ENCODE peak calls at places on chromosomes 3 and 15, in eight cellular contexts. One of them, this sample, is unnamed.

GRCh38 chr3:46662771-46663551 is 30.5 kb downstream of the ALS2CL start:
- DNase-seq in SK-N-SH: peak; percentile 27
- DNase-seq in tibial nerve: peak; percentile 60
- DNase-seq in bronchial epithelial cell: no peak
- DNase-seq in BJ: peak; percentile 19
- DNase-seq in endodermal cell: peak; percentile 48
- DNase-seq in cardiac fibroblast: peak; percentile 33
- DNase-seq in thoracic aorta: no peak
- DNase-seq in this sample: no peak

GRCh38 chr3:10249833-10250232 is 1.6 kb downstream of the TATDN2 start:
- DNase-seq in SK-N-SH: no peak
- DNase-seq in tibial nerve: no peak
- DNase-seq in bronchial epithelial cell: no peak
- DNase-seq in BJ: no peak
- DNase-seq in endodermal cell: no peak
- DNase-seq in cardiac fibroblast: no peak
- DNase-seq in thoracic aorta: no peak
- DNase-seq in this sample: no peak

GRCh38 chr3:150296123-150296750 is 111.9 kb upstream of the TSC22D2 start:
- DNase-seq in SK-N-SH: no peak
- DNase-seq in tibial nerve: no peak
- DNase-seq in bronchial epithelial cell: no peak
- DNase-seq in BJ: no peak
- DNase-seq in endodermal cell: no peak
- DNase-seq in cardiac fibroblast: no peak
- DNase-seq in thoracic aorta: no peak
- DNase-seq in this sample: no peak

GRCh38 chr3:20145874-20146273 is 40.1 kb downstream of the SGO1 start:
- DNase-seq in SK-N-SH: peak; percentile 17
- DNase-seq in tibial nerve: no peak
- DNase-seq in bronchial epithelial cell: no peak
- DNase-seq in BJ: no peak
- DNase-seq in endodermal cell: no peak
- DNase-seq in cardiac fibroblast: no peak
- DNase-seq in thoracic aorta: no peak
- DNase-seq in this sample: no peak

GRCh38 chr15:63763476-63764123 is 70.1 kb downstream of the HERC1 start:
- DNase-seq in SK-N-SH: no peak
- DNase-seq in tibial nerve: no peak
- DNase-seq in bronchial epithelial cell: peak; percentile 30
- DNase-seq in BJ: no peak
- DNase-seq in endodermal cell: no peak
- DNase-seq in cardiac fibroblast: no peak
- DNase-seq in thoracic aorta: no peak
- DNase-seq in this sample: peak; percentile 0

GRCh38 chr15:51874751-51875644 is 45.5 kb downstream of the TMOD3 start:
- DNase-seq in SK-N-SH: no peak
- DNase-seq in tibial nerve: peak; percentile 58
- DNase-seq in bronchial epithelial cell: peak; percentile 100
- DNase-seq in BJ: peak; percentile 88
- DNase-seq in endodermal cell: no peak
- DNase-seq in cardiac fibroblast: peak; percentile 96
- DNase-seq in thoracic aorta: peak; percentile 22
- DNase-seq in this sample: peak; percentile 98

GRCh38 chr15:63605816-63606215 is 8.6 kb downstream of the FBXL22 start:
- DNase-seq in SK-N-SH: no peak
- DNase-seq in tibial nerve: no peak
- DNase-seq in bronchial epithelial cell: no peak
- DNase-seq in BJ: no peak
- DNase-seq in endodermal cell: no peak
- DNase-seq in cardiac fibroblast: no peak
- DNase-seq in thoracic aorta: no peak
- DNase-seq in this sample: no peak

GRCh38 chr3:126543457-126544090 is 15.2 kb downstream of the C3orf22 start:
- DNase-seq in SK-N-SH: peak; percentile 10
- DNase-seq in tibial nerve: no peak
- DNase-seq in bronchial epithelial cell: no peak
- DNase-seq in BJ: no peak
- DNase-seq in endodermal cell: peak; percentile 22
- DNase-seq in cardiac fibroblast: no peak
- DNase-seq in thoracic aorta: no peak
- DNase-seq in this sample: no peak

GRCh38 chr15:88920186-88920891 is 7.2 kb upstream of the MFGE8 start:
- DNase-seq in SK-N-SH: no peak
- DNase-seq in tibial nerve: no peak
- DNase-seq in bronchial epithelial cell: peak; percentile 76
- DNase-seq in BJ: no peak
- DNase-seq in endodermal cell: no peak
- DNase-seq in cardiac fibroblast: no peak
- DNase-seq in thoracic aorta: no peak
- DNase-seq in this sample: peak; percentile 48

GRCh38 chr15:66405605-66406004 is 18.9 kb downstream of the MAP2K1 start:
- DNase-seq in SK-N-SH: no peak
- DNase-seq in tibial nerve: no peak
- DNase-seq in bronchial epithelial cell: no peak
- DNase-seq in BJ: no peak
- DNase-seq in endodermal cell: no peak
- DNase-seq in cardiac fibroblast: peak; percentile 75
- DNase-seq in thoracic aorta: no peak
- DNase-seq in this sample: peak; percentile 30
- H3K4me3 ChIP-seq in SK-N-SH: no peak overlapping the region
- H3K4me3 ChIP-seq in tibial nerve: no peak overlapping the region
- H3K4me3 ChIP-seq in bronchial epithelial cell: no peak overlapping the region
- H3K4me3 ChIP-seq in BJ: no peak overlapping the region
- H3K4me3 ChIP-seq in endodermal cell: no peak overlapping the region
- H3K4me3 ChIP-seq in cardiac fibroblast: no peak overlapping the region
- H3K4me3 ChIP-seq in thoracic aorta: peak overlapping the region; percentile 20
- H3K4me3 ChIP-seq in this sample: no peak overlapping the region

DNA sequence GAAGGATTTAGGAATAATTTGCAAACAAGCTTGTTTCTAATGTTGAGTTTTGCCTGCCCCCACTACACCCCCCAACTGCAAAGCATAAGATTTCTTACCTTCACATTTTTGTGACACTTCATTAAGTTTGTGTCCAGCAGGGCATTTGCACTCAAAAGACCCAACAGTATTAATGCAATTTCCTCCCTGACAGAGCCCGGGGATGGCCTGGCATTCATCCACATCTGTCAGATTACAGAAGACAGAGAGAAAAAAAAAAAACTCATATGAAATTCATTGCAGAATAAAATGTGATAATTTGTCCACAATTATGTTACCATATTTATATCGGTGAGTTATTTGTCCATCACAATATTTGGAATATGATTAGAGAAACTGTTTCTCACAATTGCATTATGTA is 111.5 kb downstream of the FBN1 start:
- DNase-seq in SK-N-SH: peak; percentile 74
- DNase-seq in tibial nerve: no peak
- DNase-seq in bronchial epithelial cell: no peak
- DNase-seq in BJ: no peak
- DNase-seq in endodermal cell: no peak
- DNase-seq in cardiac fibroblast: peak; percentile 67
- DNase-seq in thoracic aorta: no peak
- DNase-seq in this sample: no peak
- H3K4me3 ChIP-seq in SK-N-SH: no peak overlapping the region
- H3K4me3 ChIP-seq in tibial nerve: no peak overlapping the region
- H3K4me3 ChIP-seq in bronchial epithelial cell: no peak overlapping the region
- H3K4me3 ChIP-seq in BJ: no peak overlapping the region
- H3K4me3 ChIP-seq in endodermal cell: no peak overlapping the region
- H3K4me3 ChIP-seq in cardiac fibroblast: no peak overlapping the region
- H3K4me3 ChIP-seq in thoracic aorta: no peak overlapping the region
- H3K4me3 ChIP-seq in this sample: no peak overlapping the region

GRCh38 chr3:196518999-196519737 is 4.0 kb upstream of the SMCO1 start:
- DNase-seq in SK-N-SH: peak; percentile 43
- DNase-seq in tibial nerve: peak; percentile 72
- DNase-seq in bronchial epithelial cell: peak; percentile 62
- DNase-seq in BJ: no peak
- DNase-seq in endodermal cell: peak; percentile 90
- DNase-seq in cardiac fibroblast: peak; percentile 85
- DNase-seq in thoracic aorta: no peak
- DNase-seq in this sample: no peak

GRCh38 chr3:196514913-196515621 is at the start of gene SMCO1:
- DNase-seq in SK-N-SH: no peak
- DNase-seq in tibial nerve: no peak
- DNase-seq in bronchial epithelial cell: no peak
- DNase-seq in BJ: no peak
- DNase-seq in endodermal cell: no peak
- DNase-seq in cardiac fibroblast: no peak
- DNase-seq in thoracic aorta: no peak
- DNase-seq in this sample: no peak

GRCh38 chr3:196517919-196518318 is 2.8 kb upstream of the SMCO1 start:
- DNase-seq in SK-N-SH: no peak
- DNase-seq in tibial nerve: no peak
- DNase-seq in bronchial epithelial cell: peak; percentile 93
- DNase-seq in BJ: no peak
- DNase-seq in endodermal cell: no peak
- DNase-seq in cardiac fibroblast: peak; percentile 39
- DNase-seq in thoracic aorta: no peak
- DNase-seq in this sample: no peak

GRCh38 chr3:196519738-196520122 is 4.6 kb upstream of the SMCO1 start:
- DNase-seq in SK-N-SH: no peak
- DNase-seq in tibial nerve: no peak
- DNase-seq in bronchial epithelial cell: no peak
- DNase-seq in BJ: no peak
- DNase-seq in endodermal cell: peak; percentile 66
- DNase-seq in cardiac fibroblast: no peak
- DNase-seq in thoracic aorta: no peak
- DNase-seq in this sample: no peak

GRCh38 chr3:196517142-196517808 is 2.1 kb upstream of the SMCO1 start:
- DNase-seq in SK-N-SH: no peak
- DNase-seq in tibial nerve: no peak
- DNase-seq in bronchial epithelial cell: no peak
- DNase-seq in BJ: no peak
- DNase-seq in endodermal cell: no peak
- DNase-seq in cardiac fibroblast: no peak
- DNase-seq in thoracic aorta: no peak
- DNase-seq in this sample: no peak
- H3K4me3 ChIP-seq in SK-N-SH: no peak overlapping the region
- H3K4me3 ChIP-seq in tibial nerve: no peak overlapping the region
- H3K4me3 ChIP-seq in bronchial epithelial cell: no peak overlapping the region
- H3K4me3 ChIP-seq in BJ: no peak overlapping the region
- H3K4me3 ChIP-seq in endodermal cell: no peak overlapping the region
- H3K4me3 ChIP-seq in cardiac fibroblast: no peak overlapping the region
- H3K4me3 ChIP-seq in thoracic aorta: no peak overlapping the region
- H3K4me3 ChIP-seq in this sample: no peak overlapping the region

GRCh38 chr3:111801697-111802655 is 57.1 kb upstream of the PHLDB2 start:
- DNase-seq in SK-N-SH: no peak
- DNase-seq in tibial nerve: peak; percentile 64
- DNase-seq in bronchial epithelial cell: peak; percentile 98
- DNase-seq in BJ: peak; percentile 77
- DNase-seq in endodermal cell: no peak
- DNase-seq in cardiac fibroblast: peak; percentile 98
- DNase-seq in thoracic aorta: no peak
- DNase-seq in this sample: peak; percentile 90
- H3K4me3 ChIP-seq in SK-N-SH: no peak overlapping the region
- H3K4me3 ChIP-seq in tibial nerve: no peak overlapping the region
- H3K4me3 ChIP-seq in bronchial epithelial cell: no peak overlapping the region
- H3K4me3 ChIP-seq in BJ: no peak overlapping the region
- H3K4me3 ChIP-seq in endodermal cell: no peak overlapping the region
- H3K4me3 ChIP-seq in cardiac fibroblast: no peak overlapping the region
- H3K4me3 ChIP-seq in thoracic aorta: no peak overlapping the region
- H3K4me3 ChIP-seq in this sample: no peak overlapping the region

This sample was measured in skeletal muscle cell.